ENCODE peak calls at places on chromosome 1, in eight cellular contexts. H is upper lobe of right lung; J is HCT116; T is CD8-positive, alpha-beta memory T cell; V is PC-9; D is fibroblast of lung; M is IMR-90; Y is SJSA1. U is an unnamed sample.

GRCh38 chr1:2133039-2133878 is 61.3 kb downstream of the FAAP20 start:
- DNase-seq in M (peak), V (peak), T (peak), H (peak), Y (peak), J (peak), D (peak), U (peak)

GRCh38 chr1:99481391-99481996 is 164.4 kb upstream of the PALMD start:
- DNase-seq in V (peak), T (peak), M (peak), Y (peak), D (peak), J (peak), H (no peak), U (no peak)

GRCh38 chr1:66598670-66599069 is 64.7 kb downstream of the SGIP1 start:
- DNase-seq in T (no peak), J (no peak), Y (peak), M (peak), V (no peak), H (no peak), D (peak), U (no peak)

GRCh38 chr1:10514490-10515235 is 39.9 kb downstream of the PEX14 start:
- DNase-seq in J (peak), D (peak), Y (peak), H (no peak), T (peak), M (peak), V (no peak), U (no peak)

GRCh38 chr1:181061891-181062777 is 26.4 kb upstream of the IER5 start:
- DNase-seq in V (no peak), J (no peak), D (no peak), T (peak), H (peak), Y (no peak), M (no peak), U (no peak)

GRCh38 chr1:25550683-25551310 is 7.4 kb downstream of the LDLRAP1 start:
- DNase-seq in H (no peak), Y (no peak), M (peak), T (no peak), V (no peak), D (peak), J (no peak), U (no peak)

GRCh38 chr1:18009061-18009728 is 98.4 kb upstream of the IGSF21 start:
- DNase-seq in V (no peak), Y (no peak), H (peak), J (no peak), M (no peak), D (no peak), T (no peak), U (no peak)

GRCh38 chr1:94863297-94863911 is 43.2 kb downstream of the SLC44A3 start:
- DNase-seq in H (no peak), D (peak), M (peak), J (peak), T (no peak), Y (peak), V (no peak), U (no peak)

GRCh38 chr1:189305279-189305678 is 1172.4 kb downstream of the BRINP3 start:
- DNase-seq in H (no peak), T (no peak), V (no peak), J (no peak), D (no peak), M (no peak), Y (no peak), U (no peak)

GRCh38 chr1:181097242-181097641 is 8.7 kb downstream of the IER5 start:
- DNase-seq in M (peak), H (no peak), D (peak), T (no peak), J (no peak), V (no peak), Y (peak), U (no peak)

GRCh38 chr1:2633936-2634491 is 1.2 kb upstream of the MMEL1 start:
- DNase-seq in T (no peak), J (no peak), D (no peak), H (peak), Y (no peak), M (no peak), V (no peak), U (no peak)

GRCh38 chr1:173749137-173749536 is 34.4 kb downstream of the KLHL20 start:
- DNase-seq in D (no peak), V (no peak), Y (peak), J (no peak), T (no peak), M (peak), H (no peak), U (no peak)

GRCh38 chr1:58895559-58896135 is 111.8 kb upstream of the JUN start:
- DNase-seq in T (no peak), H (no peak), J (no peak), Y (no peak), M (peak), V (no peak), D (no peak), U (no peak)

GRCh38 chr1:14769486-14770274 is 171.2 kb downstream of the KAZN start:
- DNase-seq in Y (no peak), M (no peak), T (no peak), D (no peak), J (no peak), H (no peak), V (no peak), U (no peak)

GRCh38 chr1:94327001-94327685 is 89.8 kb upstream of the ARHGAP29 start:
- DNase-seq in D (peak), J (peak), Y (peak), V (peak), M (peak), T (no peak), H (no peak), U (no peak)

GRCh38 chr1:232984577-232985425 is 34.4 kb downstream of the NTPCR start:
- DNase-seq in H (no peak), J (no peak), T (no peak), D (no peak), M (no peak), Y (no peak), V (no peak), U (no peak)

GRCh38 chr1:21604208-21604957 is 64.8 kb downstream of the RAP1GAP start:
- DNase-seq in H (no peak), T (no peak), V (no peak), Y (no peak), M (peak), D (no peak), J (no peak), U (no peak)

DNA sequence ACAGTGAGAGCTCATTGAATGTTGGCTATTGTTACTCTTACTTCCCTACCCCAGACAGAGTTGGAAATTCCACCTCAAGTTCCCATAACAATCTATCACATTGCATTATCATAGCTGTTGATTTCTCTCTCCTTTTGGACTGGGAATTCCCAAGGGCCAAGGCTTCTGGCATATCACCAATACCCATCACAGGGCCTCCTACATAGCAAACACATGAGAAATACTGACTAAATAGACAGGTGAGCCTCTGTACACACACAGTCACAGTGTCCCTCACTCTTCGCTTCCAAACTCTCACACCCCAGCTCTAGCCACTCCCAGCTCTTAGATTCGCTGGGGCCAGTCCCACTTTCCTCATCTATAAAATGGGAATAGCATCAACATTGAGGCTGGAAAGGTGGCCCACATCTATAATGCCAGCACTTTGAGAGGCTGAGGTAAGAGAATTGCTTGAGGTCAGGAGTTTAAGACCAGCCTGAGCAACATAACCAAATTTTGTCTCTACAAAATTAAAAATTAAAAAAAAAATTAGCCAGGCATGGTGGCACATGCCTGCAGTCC is 6.4 kb downstream of the PTAFR start:
- DNase-seq in H (no peak), T (no peak), V (no peak), J (no peak), M (no peak), D (no peak), Y (no peak), U (no peak)
- H3K4me3 ChIP-seq in H (no peak), T (no peak), V (no peak), J (no peak), M (no peak), D (no peak), Y (no peak), U (no peak)

GRCh38 chr1:183460596-183460995 is 11.7 kb upstream of the SMG7 start:
- DNase-seq in Y (no peak), T (no peak), V (no peak), J (no peak), H (no peak), D (no peak), M (no peak), U (no peak)
- H3K27ac ChIP-seq in Y (no peak), T (no peak), V (peak), J (no peak), H (no peak), D (no peak), M (no peak), U (no peak)

GRCh38 chr1:169108897-169109560 is 2.5 kb downstream of the ATP1B1 start:
- DNase-seq in H (peak), J (no peak), V (no peak), Y (no peak), T (no peak), D (peak), M (peak), U (no peak)
- H3K4me3 ChIP-seq in H (peak), J (peak), V (peak), Y (no peak), T (no peak), D (peak), M (no peak), U (no peak)

DNA sequence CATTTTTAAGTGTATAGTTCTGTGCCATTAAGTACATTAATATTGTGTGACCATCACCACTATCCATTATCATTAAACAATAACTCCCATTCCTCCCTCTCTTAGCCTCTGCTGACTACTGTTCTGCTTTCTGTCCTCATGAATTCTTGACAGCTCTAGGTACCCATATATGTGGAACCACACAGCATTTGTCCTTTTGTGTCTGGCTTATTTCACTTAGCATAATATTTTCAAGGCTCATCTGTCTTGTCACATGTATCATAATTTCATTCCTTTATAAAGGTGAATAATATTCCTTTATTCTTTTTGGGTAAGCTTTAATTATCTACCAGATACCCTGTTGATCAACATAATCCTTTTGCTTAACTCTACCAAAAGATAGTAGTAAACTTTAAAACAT is 47.7 kb downstream of the SPEN start:
- DNase-seq in J (no peak), M (no peak), V (no peak), H (no peak), D (no peak), Y (no peak), T (no peak), U (no peak)
- H3K27ac ChIP-seq in J (no peak), M (no peak), V (no peak), H (no peak), D (no peak), Y (no peak), T (no peak), U (no peak)

DNA sequence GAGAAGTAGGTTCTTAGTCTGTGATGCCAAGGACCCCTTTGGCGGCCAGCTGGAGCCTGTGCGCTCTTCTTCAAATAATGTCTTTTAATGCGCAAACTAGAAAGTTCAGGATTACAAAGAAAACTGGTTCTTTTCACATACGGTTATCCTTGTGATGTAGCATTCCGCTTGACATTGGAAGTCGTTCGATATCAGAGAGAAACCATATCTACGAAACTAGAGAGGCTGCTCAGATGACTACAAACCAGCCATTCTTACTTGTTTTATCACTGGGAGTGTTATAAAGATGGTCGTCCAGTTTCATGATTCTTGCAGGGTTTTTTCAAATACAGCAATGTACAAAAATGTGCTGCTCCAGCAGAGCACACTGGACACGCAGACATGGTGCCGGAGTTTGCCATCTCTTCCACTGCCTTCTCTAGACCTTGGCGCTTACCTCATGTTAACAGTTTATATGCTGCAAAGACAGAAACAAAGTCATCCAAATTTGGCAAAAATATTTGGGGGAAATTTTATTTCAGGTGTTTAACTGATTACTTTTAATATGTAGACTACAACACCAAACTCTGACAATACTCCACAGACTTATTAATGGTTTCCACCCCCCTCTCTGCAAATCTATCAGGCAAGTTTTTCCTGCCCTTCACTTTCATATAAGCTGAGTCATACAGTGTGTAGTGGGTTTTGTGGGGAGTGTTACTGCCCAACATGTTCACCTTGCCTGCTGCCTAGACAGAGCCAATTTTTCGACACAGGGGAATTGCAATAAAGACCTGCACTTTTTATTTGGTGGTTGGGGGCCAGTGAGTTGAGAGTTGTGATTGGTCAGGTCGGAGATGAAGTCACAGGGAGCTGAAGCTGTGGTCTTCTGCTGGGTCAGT is 119.9 kb downstream of the PPIAL4G start:
- DNase-seq in T (no peak), H (no peak), V (no peak), Y (no peak), M (no peak), J (no peak), D (peak), U (no peak)
- H3K4me3 ChIP-seq in T (peak), H (no peak), V (no peak), Y (no peak), M (no peak), J (no peak), D (no peak), U (no peak)

DNA sequence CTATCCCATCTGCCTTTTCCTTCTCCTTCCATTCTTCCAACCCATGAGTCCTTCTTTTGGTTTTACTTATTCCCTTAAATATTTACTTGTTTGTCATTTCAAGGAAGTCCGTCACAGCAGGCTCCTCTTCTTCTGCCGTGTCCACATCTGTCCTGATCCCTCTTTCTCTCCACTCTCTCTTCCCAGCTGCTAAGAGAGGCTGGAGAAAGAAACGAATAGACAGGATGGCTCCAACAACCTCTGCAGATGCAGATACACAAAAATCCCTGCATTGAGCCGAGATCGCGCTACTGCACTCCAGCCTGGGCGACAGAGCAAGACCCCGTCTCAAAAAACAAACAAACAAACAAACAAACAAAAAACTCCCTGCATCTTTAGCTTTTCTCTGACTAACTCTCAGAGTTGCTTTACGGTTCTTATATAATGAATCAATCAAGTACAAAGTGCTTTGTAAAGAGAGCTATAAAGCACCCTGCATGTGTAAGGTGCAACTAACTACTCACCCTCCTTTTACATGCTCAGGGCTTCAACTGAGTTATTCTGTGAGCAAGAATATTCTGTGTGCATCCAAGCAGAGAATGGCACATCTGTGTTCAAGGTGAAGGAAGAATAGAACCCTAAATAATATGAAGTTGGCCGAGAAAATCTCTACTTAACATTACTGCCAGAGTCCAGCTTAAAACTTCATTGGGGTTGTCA is 3.8 kb upstream of the SAMD13 start:
- DNase-seq in V (no peak), J (no peak), H (no peak), M (no peak), D (no peak), Y (peak), T (no peak), U (no peak)
- H3K27ac ChIP-seq in V (no peak), J (peak), H (peak), M (no peak), D (no peak), Y (no peak), T (no peak), U (no peak)

GRCh38 chr1:31458287-31458896 is 45.4 kb downstream of the SERINC2 start:
- DNase-seq in M (no peak), T (no peak), D (no peak), H (no peak), J (no peak), V (no peak), Y (no peak), U (no peak)

GRCh38 chr1:31453384-31454079 is 40.5 kb downstream of the SERINC2 start:
- DNase-seq in M (no peak), T (no peak), V (no peak), H (no peak), D (no peak), J (no peak), Y (no peak), U (no peak)
- H3K4me3 ChIP-seq in M (no peak), T (no peak), V (no peak), H (no peak), D (no peak), J (no peak), Y (no peak), U (no peak)

U was measured in effector memory CD4-positive, alpha-beta T cell.